ENCODE peak calls at places on chromosomes 7 and 10, in eight cellular contexts. J is naive thymus-derived CD8-positive, alpha-beta T cell; S is MG63; M is small intestine; P is HCT116; O is tibial artery; R is fibroblast of pulmonary artery; F is H9. K is an unnamed sample.
A peak's percentile ranks its signal among the peaks of the same experiment; 100 is the strongest.

GRCh38 chr7:129394982-129395906 is 39.0 kb upstream of the STRIP2 start:
- DNase-seq in P (no peak), M (no peak), O (no peak), J (no peak), R (no peak), S (no peak), F (no peak), K (no peak)

GRCh38 chr10:21257919-21258318 is 267.6 kb downstream of the SKIDA1 start:
- DNase-seq in R (peak; percentile 61), M (no peak), J (no peak), P (no peak), S (peak; percentile 64), O (no peak), F (no peak), K (peak; percentile 64)

GRCh38 chr10:59589721-59590120 is 119.9 kb downstream of the SLC16A9 start:
- DNase-seq in F (no peak), O (no peak), R (no peak), M (no peak), S (no peak), P (no peak), J (no peak), K (no peak)

GRCh38 chr10:123854003-123854402 is 37.6 kb downstream of the CPXM2 start:
- DNase-seq in F (no peak), S (no peak), M (no peak), P (no peak), O (no peak), R (no peak), J (no peak), K (no peak)

GRCh38 chr10:70985824-70986336 is 97.5 kb upstream of the PCBD1 start:
- DNase-seq in S (no peak), O (no peak), R (no peak), F (peak; percentile 54), M (peak; percentile 25), J (no peak), P (no peak), K (no peak)

GRCh38 chr10:119761106-119761505 is 35.3 kb downstream of the INPP5F start:
- DNase-seq in P (no peak), M (no peak), S (no peak), J (no peak), R (peak; percentile 84), F (no peak), O (no peak), K (peak; percentile 86)

GRCh38 chr10:59793924-59794323 is 40.7 kb upstream of the MRLN start:
- DNase-seq in S (no peak), F (no peak), J (no peak), O (no peak), R (peak; percentile 26), P (no peak), M (peak; percentile 40), K (no peak)

GRCh38 chr10:101492205-101492604 is 95.9 kb downstream of the POLL start:
- DNase-seq in F (no peak), J (no peak), R (no peak), M (no peak), P (no peak), S (no peak), O (no peak), K (no peak)

GRCh38 chr10:132264306-132264950 is 43.3 kb downstream of the STK32C start:
- DNase-seq in P (no peak), S (no peak), F (no peak), M (no peak), O (no peak), J (no peak), R (no peak), K (no peak)

GRCh38 chr7:34187908-34188307 is 282.6 kb downstream of the BMPER start:
- DNase-seq in R (no peak), S (no peak), P (no peak), J (no peak), O (no peak), M (no peak), F (no peak), K (peak; percentile 21)

GRCh38 chr10:46215426-46215825 is 71.4 kb upstream of the ANTXRL start:
- DNase-seq in F (no peak), R (no peak), P (no peak), S (no peak), O (no peak), J (no peak), M (no peak), K (no peak)

GRCh38 chr7:158473946-158474345 is 113.7 kb downstream of the PTPRN2 start:
- DNase-seq in P (no peak), O (no peak), F (no peak), R (no peak), M (no peak), J (no peak), S (no peak), K (no peak)

GRCh38 chr10:95266674-95267095 is 24.1 kb downstream of the PDLIM1 start:
- DNase-seq in M (peak; percentile 96), S (no peak), J (no peak), O (no peak), R (peak; percentile 93), F (no peak), P (peak; percentile 71), K (no peak)

GRCh38 chr10:30738416-30738815 is 108.9 kb upstream of the LYZL2 start:
- DNase-seq in P (no peak), J (no peak), O (no peak), F (no peak), M (no peak), R (no peak), S (no peak), K (no peak)

GRCh38 chr7:46909601-46910051 is 672.3 kb downstream of the TNS3 start:
- DNase-seq in R (peak; percentile 47), S (peak; percentile 70), F (no peak), P (no peak), J (no peak), O (no peak), M (no peak), K (peak; percentile 86)

GRCh38 chr10:120183546-120183945 is 273.5 kb upstream of the PLPP4 start:
- DNase-seq in M (no peak), J (no peak), P (no peak), R (no peak), S (no peak), O (no peak), F (no peak), K (no peak)

GRCh38 chr7:134605978-134606923 is 40.4 kb upstream of the BPGM start:
- DNase-seq in R (peak; percentile 83), J (peak; percentile 55), S (peak; percentile 26), O (peak; percentile 62), P (peak; percentile 34), M (peak; percentile 74), F (peak; percentile 51), K (peak; percentile 84)

GRCh38 chr10:18683427-18683826 is 24.2 kb downstream of the ARL5B start:
- DNase-seq in J (no peak), S (no peak), P (no peak), F (no peak), R (peak; percentile 52), O (no peak), M (no peak), K (peak; percentile 48)

GRCh38 chr7:114574384-114574783 is 159.8 kb downstream of the FOXP2 start:
- DNase-seq in F (no peak), O (no peak), R (peak; percentile 70), J (no peak), M (no peak), P (no peak), S (no peak), K (peak; percentile 19)

GRCh38 chr10:110845756-110846620 is 25.7 kb upstream of the PDCD4 start:
- DNase-seq in F (no peak), M (peak; percentile 98), S (no peak), J (no peak), R (no peak), P (no peak), O (no peak), K (no peak)

GRCh38 chr7:128974241-128974934 is 36.7 kb downstream of the IRF5 start:
- DNase-seq in R (peak; percentile 80), P (no peak), O (no peak), J (no peak), S (no peak), M (no peak), F (no peak), K (no peak)

GRCh38 chr7:51528172-51528571 is 211.6 kb upstream of the COBL start:
- DNase-seq in O (no peak), M (no peak), J (no peak), R (no peak), F (no peak), P (no peak), S (no peak), K (no peak)

GRCh38 chr10:45490277-45490676 is 116.3 kb downstream of the ALOX5 start:
- DNase-seq in J (no peak), P (no peak), S (no peak), R (no peak), O (no peak), F (no peak), M (no peak), K (no peak)

GRCh38 chr7:10211861-10212260 is 761.8 kb upstream of the PHF14 start:
- DNase-seq in R (no peak), P (no peak), O (no peak), M (no peak), F (no peak), S (no peak), J (no peak), K (no peak)

GRCh38 chr10:85614981-85615380 is 751.6 kb downstream of the GRID1 start:
- DNase-seq in F (peak; percentile 6), O (no peak), M (no peak), J (no peak), P (no peak), S (no peak), R (no peak), K (no peak)

GRCh38 chr10:35843524-35844171 is 201.6 kb upstream of the FZD8 start:
- DNase-seq in P (no peak), M (no peak), S (no peak), O (no peak), F (peak; percentile 39), J (no peak), R (peak; percentile 3), K (no peak)

GRCh38 chr10:43689955-43690771 is 41.5 kb upstream of the ZNF32 start:
- DNase-seq in F (peak; percentile 84), S (peak; percentile 83), R (peak; percentile 85), O (peak; percentile 78), J (peak; percentile 79), P (peak; percentile 29), M (peak; percentile 75), K (peak; percentile 93)

GRCh38 chr7:14073988-14074387 is 84.5 kb upstream of the ETV1 start:
- DNase-seq in P (no peak), M (no peak), J (no peak), F (no peak), R (peak; percentile 3), S (no peak), O (no peak), K (no peak)

GRCh38 chr10:113616244-113617074 is 47.4 kb downstream of the NRAP start:
- DNase-seq in R (peak; percentile 2), P (peak; percentile 16), O (no peak), J (no peak), M (no peak), F (no peak), S (no peak), K (no peak)

GRCh38 chr7:5532520-5533335 is 109.1 kb upstream of the TNRC18 start:
- DNase-seq in P (no peak), J (no peak), S (no peak), F (peak; percentile 72), R (no peak), O (peak; percentile 49), M (peak; percentile 93), K (no peak)

GRCh38 chr10:52213511-52213831 is 100.6 kb upstream of the DKK1 start:
- DNase-seq in R (peak; percentile 62), J (no peak), F (peak; percentile 49), S (peak; percentile 15), O (no peak), M (peak; percentile 53), P (no peak), K (peak; percentile 63)

GRCh38 chr7:70571403-70571911 is 560.5 kb upstream of the GALNT17 start:
- DNase-seq in R (no peak), O (no peak), S (peak; percentile 20), F (no peak), M (peak; percentile 91), J (no peak), P (no peak), K (no peak)

GRCh38 chr10:62046522-62047239 is 145.2 kb downstream of the ARID5B start:
- DNase-seq in P (no peak), O (peak; percentile 56), M (no peak), J (no peak), R (peak; percentile 90), F (no peak), S (peak; percentile 23), K (no peak)

GRCh38 chr7:43944286-43944685 is 18.1 kb downstream of the UBE2D4 start:
- DNase-seq in F (no peak), O (no peak), J (no peak), R (no peak), M (no peak), S (no peak), P (no peak), K (no peak)